ENCODE peak calls at places on chromosomes 12 and 14, in seven cellular contexts. J is right lobe of liver, Q is sigmoid colon, M is body of pancreas, K is adrenal gland, G is HCT116, T is Peyer's patch. Z is an unnamed sample.

GRCh38 chr12:66662729-66663128 is 16.1 kb downstream of the GRIP1 start:
- DNase-seq in J (no peak), Q (no peak), M (no peak), K (no peak), G (no peak), T (no peak), Z (no peak)

GRCh38 chr12:124520896-124521295 is 46.5 kb downstream of the NCOR2 start:
- DNase-seq in J (no peak), Q (no peak), M (no peak), K (no peak), G (no peak), T (no peak), Z (no peak)

GRCh38 chr12:130008241-130008640 is 104.4 kb upstream of the TMEM132D start:
- DNase-seq in J (no peak), Q (no peak), M (no peak), K (no peak), G (no peak), T (no peak), Z (no peak)

GRCh38 chr12:47828967-47829482 is 9.3 kb upstream of the HDAC7 start:
- DNase-seq in J (peak; percentile 57), Q (peak; percentile 96), M (peak; percentile 77), K (peak; percentile 92), G (peak; percentile 41), T (peak; percentile 77), Z (peak; percentile 82)

GRCh38 chr14:55731881-55732498 is 152.0 kb downstream of the KTN1 start:
- DNase-seq in J (no peak), Q (no peak), M (peak; percentile 45), K (peak; percentile 20), G (peak; percentile 12), T (peak; percentile 65), Z (peak; percentile 55)

GRCh38 chr14:71141701-71142374 is 234.6 kb downstream of the PCNX1 start:
- DNase-seq in J (no peak), Q (no peak), M (no peak), K (peak; percentile 11), G (no peak), T (no peak), Z (no peak)

GRCh38 chr12:78672033-78672432 is 192.5 kb upstream of the SYT1 start:
- DNase-seq in J (no peak), Q (no peak), M (no peak), K (no peak), G (no peak), T (no peak), Z (no peak)

GRCh38 chr14:91968280-91968679 is 20.8 kb upstream of the FBLN5 start:
- DNase-seq in J (no peak), Q (no peak), M (no peak), K (no peak), G (no peak), T (no peak), Z (no peak)

GRCh38 chr12:105677672-105678071 is 347.2 kb downstream of the C12orf75 start:
- DNase-seq in J (no peak), Q (no peak), M (no peak), K (no peak), G (no peak), T (no peak), Z (no peak)

GRCh38 chr12:46788247-46788887 is 37.4 kb downstream of the SLC38A4 start:
- DNase-seq in J (no peak), Q (no peak), M (no peak), K (no peak), G (no peak), T (no peak), Z (no peak)

GRCh38 chr14:51544901-51545300 is 106.8 kb upstream of the FRMD6 start:
- DNase-seq in J (no peak), Q (no peak), M (no peak), K (no peak), G (no peak), T (no peak), Z (no peak)

GRCh38 chr14:32150392-32150791 is 51.5 kb upstream of the RNU6-7 start:
- DNase-seq in J (no peak), Q (no peak), M (no peak), K (no peak), G (no peak), T (no peak), Z (no peak)

GRCh38 chr14:101033446-101034165 is 130.1 kb upstream of the RTL1 start:
- DNase-seq in J (no peak), Q (peak; percentile 29), M (no peak), K (peak; percentile 11), G (no peak), T (peak; percentile 23), Z (no peak)

GRCh38 chr12:64099430-64099829 is 122.7 kb downstream of the KICS2 start:
- DNase-seq in J (no peak), Q (peak; percentile 83), M (no peak), K (peak; percentile 77), G (peak; percentile 27), T (no peak), Z (no peak)

GRCh38 chr12:27966870-27967269 is 5.7 kb downstream of the PTHLH start:
- DNase-seq in J (no peak), Q (no peak), M (no peak), K (no peak), G (peak; percentile 82), T (no peak), Z (no peak)

GRCh38 chr14:95318399-95318834 is 1.3 kb downstream of the CLMN start:
- DNase-seq in J (no peak), Q (no peak), M (no peak), K (no peak), G (no peak), T (no peak), Z (peak; percentile 36)

GRCh38 chr12:66117242-66117641 is 13.3 kb downstream of the LLPH start:
- DNase-seq in J (no peak), Q (no peak), M (no peak), K (no peak), G (no peak), T (no peak), Z (no peak)

DNA sequence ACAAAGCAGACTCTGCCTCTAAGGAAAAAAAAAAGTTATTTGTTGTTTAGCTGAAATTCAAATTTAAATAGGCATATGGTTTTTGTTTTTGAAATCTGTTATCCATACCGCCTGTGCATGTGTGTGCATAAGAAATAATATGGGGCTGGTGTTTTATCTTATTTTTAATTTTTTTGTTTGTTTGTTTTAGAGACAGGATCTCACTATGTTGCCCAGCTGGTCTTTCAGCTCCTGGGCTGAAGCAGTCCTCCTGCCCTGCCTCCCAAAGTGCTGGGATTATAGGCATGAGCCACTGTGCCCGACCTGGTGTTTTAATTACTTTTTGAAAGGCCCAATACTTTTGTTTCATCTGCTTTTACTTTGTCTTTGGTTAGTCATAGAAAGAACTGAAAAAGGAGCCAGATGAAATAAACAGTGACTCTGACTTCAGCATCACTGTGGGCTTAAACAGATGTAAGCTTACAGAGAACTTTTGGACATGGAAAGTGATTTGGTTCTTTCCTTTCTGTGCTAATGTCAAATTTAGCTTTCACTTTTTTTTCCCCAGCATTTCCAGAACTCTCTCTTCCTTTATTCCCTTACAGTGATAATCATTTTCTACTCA is 37.2 kb downstream of the SUPT16H start:
- DNase-seq in J (no peak), Q (no peak), M (no peak), K (no peak), G (no peak), T (no peak), Z (no peak)
- H3K4me3 ChIP-seq in J (no peak overlapping the region), Q (no peak overlapping the region), M (no peak overlapping the region), K (no peak overlapping the region), G (no peak overlapping the region), T (no peak overlapping the region), Z (no peak overlapping the region)

GRCh38 chr12:52316701-52317100 is 4.5 kb downstream of the KRT83 start:
- DNase-seq in J (no peak), Q (no peak), M (no peak), K (no peak), G (no peak), T (no peak), Z (no peak)

GRCh38 chr12:52317443-52318052 is 3.6 kb downstream of the KRT83 start:
- DNase-seq in J (no peak), Q (no peak), M (no peak), K (no peak), G (no peak), T (no peak), Z (no peak)

GRCh38 chr12:52316290-52316689 is 4.9 kb downstream of the KRT83 start:
- DNase-seq in J (no peak), Q (no peak), M (no peak), K (no peak), G (no peak), T (no peak), Z (no peak)

GRCh38 chr12:52319097-52319496 is 2.1 kb downstream of the KRT83 start:
- DNase-seq in J (no peak), Q (no peak), M (peak; percentile 48), K (no peak), G (no peak), T (peak; percentile 27), Z (no peak)

GRCh38 chr12:52318241-52318990 is 2.8 kb downstream of the KRT83 start:
- DNase-seq in J (no peak), Q (no peak), M (no peak), K (no peak), G (no peak), T (peak; percentile 25), Z (no peak)
- H3K27me3 ChIP-seq in J (no peaks in the 10 kb centered on the region), Q (peaks cover 3% of the 10 kb centered on the region), M (no peaks in the 10 kb centered on the region), K (peaks cover 14% of the 10 kb centered on the region), G (no peaks in the 10 kb centered on the region), T (no peaks in the 10 kb centered on the region), Z (peaks cover 14% of the 10 kb centered on the region)

DNA sequence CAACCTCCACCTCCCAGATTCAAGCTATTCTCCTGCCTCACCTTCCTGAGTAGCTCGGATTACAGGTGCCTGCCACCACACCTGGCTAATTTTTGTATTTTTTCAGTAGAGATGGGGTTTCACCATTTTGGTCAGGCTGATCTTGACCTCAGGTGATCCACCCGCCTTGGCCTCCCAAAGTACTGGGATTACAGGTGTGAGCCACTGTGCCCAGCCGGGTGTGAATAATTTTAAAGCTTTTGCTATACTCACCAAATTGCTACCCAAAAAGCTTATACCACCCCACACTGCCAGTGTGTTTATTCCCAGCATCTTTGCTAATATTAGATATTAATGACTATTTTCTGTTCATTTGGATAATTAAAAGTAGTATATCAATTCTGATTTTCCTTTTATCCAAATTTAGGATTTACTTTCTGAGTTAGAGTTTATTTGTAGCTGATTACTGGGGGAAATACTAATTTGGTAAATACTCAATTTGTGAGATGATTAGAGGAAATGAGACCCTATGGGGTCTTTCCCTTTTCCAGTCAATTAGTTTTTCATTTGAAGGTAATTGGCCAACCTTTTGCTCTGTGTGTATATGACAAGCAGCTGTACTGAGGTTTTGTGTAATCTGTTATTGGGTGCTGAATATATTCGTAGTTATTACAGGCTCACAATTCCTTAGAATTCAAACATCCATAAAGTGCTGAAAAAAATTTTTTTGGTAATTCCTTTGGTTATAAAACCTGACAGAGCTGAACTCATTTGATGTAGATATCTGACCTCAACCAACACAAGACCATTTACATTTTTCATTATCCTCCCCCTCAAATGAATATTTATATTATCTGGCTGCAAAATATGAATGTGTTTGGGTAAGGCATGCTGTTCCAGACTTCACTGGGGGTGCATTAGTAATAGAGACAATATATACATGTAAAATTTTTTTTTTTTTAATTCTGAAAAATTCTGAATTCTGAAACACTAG is 73.6 kb downstream of the ANO6 start:
- DNase-seq in J (no peak), Q (no peak), M (no peak), K (no peak), G (no peak), T (no peak), Z (no peak)
- TF ChIP-seq POLR2A in J (no peak), Q (no peak), M (no peak), K (no peak), G (no peak), T (no peak), Z (no peak)

GRCh38 chr12:92926549-92926948 is 2.5 kb downstream of the EEA1 start:
- DNase-seq in J (no peak), Q (no peak), M (no peak), K (no peak), G (no peak), T (no peak), Z (no peak)
- H3K4me3 ChIP-seq in J (no peak overlapping the region), Q (no peak overlapping the region), M (no peak overlapping the region), K (peak overlapping the region; percentile 98), G (no peak overlapping the region), T (no peak overlapping the region), Z (no peak overlapping the region)

GRCh38 chr12:1828863-1829262 is 8.5 kb downstream of the LRTM2 start:
- DNase-seq in J (no peak), Q (peak; percentile 24), M (no peak), K (no peak), G (no peak), T (no peak), Z (no peak)
- H3K27me3 ChIP-seq in J (no peaks in the 10 kb centered on the region), Q (no peaks in the 10 kb centered on the region), M (no peaks in the 10 kb centered on the region), K (no peaks in the 10 kb centered on the region), G (peaks cover 13% of the 10 kb centered on the region), T (no peaks in the 10 kb centered on the region), Z (peaks cover 44% of the 10 kb centered on the region)

Z was measured in transverse colon.